ENCODE peak calls at places on chromosomes 3 and 15, in six cellular contexts. R is A549, D is amniotic stem cell, I is progenitor cell of endocrine pancreas, L is GM12878, Y is fibroblast of pulmonary artery. K is an unnamed sample.

GRCh38 chr15:101124731-101125558 is 126.9 kb downstream of the CHSY1 start:
- DNase-seq in R (no peak), D (peak), I (no peak), L (peak), Y (peak), K (no peak)

GRCh38 chr3:134992180-134992579 is 197.1 kb downstream of the EPHB1 start:
- DNase-seq in R (no peak), D (no peak), I (no peak), L (no peak), Y (no peak), K (no peak)

GRCh38 chr3:162978136-162978535 is 1481.5 kb downstream of the OTOL1 start:
- DNase-seq in R (peak), D (no peak), I (no peak), L (no peak), Y (peak), K (no peak)

GRCh38 chr3:19506171-19506570 is 357.9 kb downstream of the KCNH8 start:
- DNase-seq in R (no peak), D (no peak), I (no peak), L (peak), Y (no peak), K (no peak)

GRCh38 chr15:32117122-32117521 is 86.8 kb downstream of the CHRNA7 start:
- DNase-seq in R (no peak), D (no peak), I (no peak), L (no peak), Y (no peak), K (no peak)

GRCh38 chr3:57078366-57079220 is 18.1 kb downstream of the SPATA12 start:
- DNase-seq in R (peak), D (no peak), I (peak), L (no peak), Y (peak), K (peak)

GRCh38 chr3:52167240-52167639 is 13.0 kb upstream of the POC1A start:
- DNase-seq in R (no peak), D (no peak), I (no peak), L (no peak), Y (no peak), K (peak)

GRCh38 chr3:120823156-120823555 is 80.6 kb downstream of the GTF2E1 start:
- DNase-seq in R (no peak), D (no peak), I (no peak), L (no peak), Y (no peak), K (no peak)

GRCh38 chr15:77021803-77022381 is 27.0 kb downstream of the PSTPIP1 start:
- DNase-seq in R (no peak), D (peak), I (no peak), L (no peak), Y (peak), K (no peak)

GRCh38 chr3:159828542-159828943 is 160.1 kb upstream of the IL12A start:
- DNase-seq in R (peak), D (peak), I (no peak), L (no peak), Y (peak), K (peak)

GRCh38 chr3:69998759-69999158 is 774 bp upstream of the SAMMSON start:
- DNase-seq in R (no peak), D (no peak), I (no peak), L (no peak), Y (no peak), K (no peak)

GRCh38 chr15:71807691-71808091 is 2.7 kb upstream of the NR2E3 start:
- DNase-seq in R (no peak), D (no peak), I (no peak), L (no peak), Y (peak), K (peak)

GRCh38 chr15:65870889-65871533 is 1.7 kb downstream of the RAB11A start:
- DNase-seq in R (peak), D (no peak), I (no peak), L (no peak), Y (peak), K (peak)

GRCh38 chr3:112020653-112021052 is 13.9 kb upstream of the TMPRSS7 start:
- DNase-seq in R (no peak), D (no peak), I (no peak), L (no peak), Y (no peak), K (no peak)

K was measured in H7.